ENCODE peak calls at places on chromosomes 3 and 15, in seven cellular contexts. E is adrenal gland, T is GM23338, H is DND-41, G is ovary, X is cardiac muscle cell, N is esophagus muscularis mucosa. R is an unnamed sample.

GRCh38 chr3:186070550-186070949 is 38.3 kb downstream of the ETV5 start:
- DNase-seq in E (no peak), T (no peak), H (no peak), G (no peak), X (no peak), N (no peak), R (no peak)

GRCh38 chr15:37056894-37057205 is 43.5 kb downstream of the MEIS2 start:
- DNase-seq in E (no peak), T (no peak), H (no peak), G (no peak), X (no peak), N (no peak), R (no peak)

GRCh38 chr3:46715507-46716175 is 2.0 kb downstream of the PRSS50 start:
- DNase-seq in E (no peak), T (no peak), H (peak; percentile 2), G (no peak), X (no peak), N (no peak), R (peak; percentile 41)

GRCh38 chr3:46900007-46900292 is 22.4 kb downstream of the PTH1R start:
- DNase-seq in E (no peak), T (no peak), H (no peak), G (no peak), X (no peak), N (no peak), R (peak; percentile 37)

GRCh38 chr15:98308117-98308516 is 340.2 kb upstream of the IGF1R start:
- DNase-seq in E (no peak), T (peak; percentile 21), H (no peak), G (no peak), X (no peak), N (no peak), R (no peak)

GRCh38 chr15:68211656-68212320 is 6.7 kb upstream of the CALML4 start:
- DNase-seq in E (peak; percentile 11), T (no peak), H (no peak), G (no peak), X (no peak), N (no peak), R (no peak)

GRCh38 chr15:57356636-57357035 is 19.7 kb upstream of the CGNL1 start:
- DNase-seq in E (no peak), T (peak; percentile 80), H (no peak), G (no peak), X (peak; percentile 62), N (no peak), R (no peak)

GRCh38 chr3:183539821-183540220 is 15.7 kb downstream of the KLHL6 start:
- DNase-seq in E (no peak), T (no peak), H (no peak), G (no peak), X (no peak), N (no peak), R (no peak)

GRCh38 chr3:31567036-31567435 is 34.3 kb downstream of the STT3B start:
- DNase-seq in E (no peak), T (peak; percentile 74), H (peak; percentile 20), G (no peak), X (peak; percentile 54), N (no peak), R (no peak)

GRCh38 chr15:43777293-43777819 is 590 bp upstream of the ELL3 start:
- DNase-seq in E (peak; percentile 87), T (peak; percentile 84), H (peak; percentile 83), G (peak; percentile 82), X (peak; percentile 75), N (peak; percentile 96), R (peak; percentile 87)

GRCh38 chr15:100879046-100879445 is 585 bp upstream of the ALDH1A3 start:
- DNase-seq in E (no peak), T (peak; percentile 55), H (no peak), G (no peak), X (peak; percentile 42), N (no peak), R (peak; percentile 31)

GRCh38 chr15:36365963-36366362 is 213.5 kb upstream of the CDIN1 start:
- DNase-seq in E (no peak), T (no peak), H (no peak), G (no peak), X (no peak), N (no peak), R (no peak)

GRCh38 chr15:76196286-76196948 is 114.9 kb downstream of the ETFA start:
- DNase-seq in E (peak; percentile 91), T (no peak), H (peak; percentile 21), G (peak; percentile 74), X (peak; percentile 30), N (no peak), R (peak; percentile 91)

GRCh38 chr15:78055923-78056713 is 21.4 kb downstream of the TBC1D2B start:
- DNase-seq in E (peak; percentile 77), T (no peak), H (no peak), G (no peak), X (no peak), N (no peak), R (no peak)

GRCh38 chr3:190014940-190015339 is 105.8 kb downstream of the P3H2 start:
- DNase-seq in E (no peak), T (no peak), H (no peak), G (no peak), X (no peak), N (no peak), R (no peak)

GRCh38 chr3:9405756-9406155 is 8.3 kb downstream of the SETD5 start:
- DNase-seq in E (no peak), T (no peak), H (no peak), G (no peak), X (no peak), N (no peak), R (no peak)

GRCh38 chr3:45120615-45121158 is 25.5 kb downstream of the CDCP1 start:
- DNase-seq in E (no peak), T (peak; percentile 29), H (no peak), G (no peak), X (no peak), N (no peak), R (no peak)
- H3K4me1 ChIP-seq in E (no peaks in the 10 kb centered on the region), T (no peaks in the 10 kb centered on the region), H (no peaks in the 10 kb centered on the region), G (no peaks in the 10 kb centered on the region), X (peaks cover 41% of the 10 kb centered on the region), N (peaks cover 20% of the 10 kb centered on the region), R (peaks cover 40% of the 10 kb centered on the region)

DNA sequence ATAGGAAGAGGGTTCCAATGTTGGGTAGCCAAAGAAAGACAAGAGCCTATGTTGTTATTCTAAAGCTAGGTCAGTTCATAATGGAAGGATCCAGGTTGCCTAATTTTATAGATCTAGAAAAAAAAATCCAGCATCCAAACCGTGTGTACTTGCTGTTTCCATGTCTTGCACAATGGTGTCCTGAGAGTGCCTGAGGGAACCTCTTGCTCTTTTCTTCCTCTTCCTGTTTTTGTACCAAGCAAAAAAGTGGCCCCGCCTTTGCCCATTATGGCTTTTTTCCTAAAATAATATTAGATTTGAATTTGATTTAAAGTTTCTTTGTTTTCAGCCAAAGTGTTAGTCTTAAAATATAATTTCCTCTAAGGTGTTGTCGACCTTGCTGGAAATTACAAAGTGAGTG is 224.4 kb downstream of the RYR3 start:
- DNase-seq in E (no peak), T (no peak), H (no peak), G (no peak), X (no peak), N (no peak), R (no peak)
- H3K4me3 ChIP-seq in E (no peak overlapping the region), T (no peak overlapping the region), H (no peak overlapping the region), G (no peak overlapping the region), X (no peak overlapping the region), N (no peak overlapping the region), R (no peak overlapping the region)

GRCh38 chr3:13716540-13717221 is 163.2 kb downstream of the WNT7A start:
- DNase-seq in E (no peak), T (no peak), H (no peak), G (no peak), X (no peak), N (peak; percentile 87), R (no peak)

GRCh38 chr3:13717222-13717573 is 162.7 kb downstream of the WNT7A start:
- DNase-seq in E (no peak), T (peak; percentile 8), H (no peak), G (no peak), X (no peak), N (no peak), R (no peak)

GRCh38 chr3:13715167-13715954 is 164.5 kb downstream of the WNT7A start:
- DNase-seq in E (no peak), T (no peak), H (no peak), G (no peak), X (no peak), N (peak; percentile 84), R (no peak)

GRCh38 chr3:13714251-13714916 is 165.5 kb downstream of the FBLN2 start:
- DNase-seq in E (no peak), T (no peak), H (no peak), G (no peak), X (no peak), N (no peak), R (no peak)

DNA sequence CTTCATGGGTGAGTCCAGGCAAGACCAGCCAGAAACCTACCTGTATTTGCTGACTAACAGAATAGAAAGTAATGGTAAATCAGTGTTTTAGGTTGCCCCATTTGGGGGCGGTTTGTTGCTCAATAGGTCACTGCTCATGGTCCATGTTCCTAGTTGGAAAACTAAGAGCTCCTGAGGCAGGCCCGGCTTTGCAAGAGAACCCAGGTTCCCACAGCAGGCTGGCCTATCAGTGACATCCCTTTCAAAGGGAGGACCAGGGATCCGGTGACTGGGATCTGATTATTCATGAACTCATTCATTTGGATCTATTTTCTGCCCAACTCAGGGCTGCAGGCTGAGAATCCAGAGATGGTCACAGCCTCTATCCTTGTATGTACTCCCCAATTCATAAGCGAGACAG is 163.9 kb downstream of the WNT7A start:
- DNase-seq in E (no peak), T (no peak), H (no peak), G (no peak), X (no peak), N (peak; percentile 79), R (no peak)
- H3K27ac ChIP-seq in E (no peak overlapping the region), T (no peak overlapping the region), H (no peak overlapping the region), G (no peak overlapping the region), X (no peak overlapping the region), N (no peak overlapping the region), R (no peak overlapping the region)

DNA sequence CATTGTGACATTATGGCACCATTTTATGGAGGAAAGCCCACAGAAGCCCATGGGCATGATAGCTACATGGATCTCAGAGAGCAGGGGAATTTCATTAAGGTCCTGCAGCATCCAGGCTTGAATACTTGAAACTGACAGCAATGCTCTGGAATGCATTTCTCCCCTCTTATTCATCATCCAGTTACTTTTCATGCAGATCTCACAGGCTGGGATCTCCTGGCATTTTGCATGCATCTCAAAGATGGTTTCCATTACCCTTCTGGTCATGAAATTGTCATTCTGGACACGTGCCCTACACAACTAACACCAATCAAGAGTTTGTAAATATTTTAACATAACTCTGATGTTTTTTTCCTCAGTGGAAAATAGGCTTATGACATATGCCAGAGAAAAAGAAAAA is 32.4 kb downstream of the VGLL3 start:
- DNase-seq in E (no peak), T (peak; percentile 26), H (no peak), G (no peak), X (no peak), N (no peak), R (no peak)
- H3K4me1 ChIP-seq in E (no peaks in the 10 kb centered on the region), T (peaks cover 7% of the 10 kb centered on the region), H (no peaks in the 10 kb centered on the region), G (no peaks in the 10 kb centered on the region), X (no peaks in the 10 kb centered on the region), N (no peaks in the 10 kb centered on the region), R (no peaks in the 10 kb centered on the region)

R was measured in psoas muscle.